ENCODE peak calls at places on chromosome 3, in ten cellular contexts. Z is iPS-NIHi11; K is activated gamma-delta T cell treated with Interleukin-2 at 50 U/mL for 16 hours; Y is activated CD4-positive, alpha-beta T cell treated with anti-CD3 and anti-CD28 coated beads for 48 hours; E is WTC11; R is ovary; M is osteocyte; N is fibroblast of pulmonary artery; J is NCI-H1092; C is stimulated activated CD4-positive, alpha-beta T cell treated with anti-CD3 and anti-CD28 coated beads, Interleukin-1b, Interleukin-23, amount 100 ng/mL, for 1 hour. S is an unnamed sample.

GRCh38 chr3:52331091-52331490 is 15.0 kb downstream of the DNAH1 start:
- DNase-seq in R (no peak), E (no peak), N (no peak), Z (no peak), M (no peak), K (no peak), C (no peak), J (no peak), Y (no peak), S (no peak)

GRCh38 chr3:139935071-139935865 is at the start of gene CLSTN2:
- DNase-seq in N (peak), K (no peak), R (peak), E (peak), Z (peak), M (peak), C (no peak), Y (peak), J (peak), S (peak)

GRCh38 chr3:151770941-151771340 is 37.2 kb downstream of the AADACL2 start:
- DNase-seq in K (no peak), M (no peak), R (peak), C (no peak), Z (peak), Y (no peak), J (no peak), E (no peak), N (peak), S (peak)

GRCh38 chr3:156406393-156406792 is 148.5 kb downstream of the SSR3 start:
- DNase-seq in C (no peak), K (no peak), E (no peak), J (no peak), R (no peak), M (no peak), Z (peak), Y (no peak), N (no peak), S (no peak)

GRCh38 chr3:113166719-113167492 is 44.5 kb upstream of the BOC start:
- DNase-seq in N (peak), M (no peak), Z (peak), Y (no peak), K (no peak), E (peak), J (peak), C (no peak), R (peak), S (peak)

GRCh38 chr3:108564564-108564963 is 24.7 kb downstream of the CIP2A start:
- DNase-seq in N (no peak), M (no peak), J (no peak), E (no peak), Z (no peak), C (no peak), K (no peak), Y (no peak), R (no peak), S (no peak)

GRCh38 chr3:68953781-68954444 is 21.6 kb upstream of the TAFA4 start:
- DNase-seq in K (no peak), M (no peak), E (no peak), J (no peak), R (no peak), Z (no peak), N (no peak), C (no peak), Y (no peak), S (no peak)

GRCh38 chr3:187396661-187397060 is 28.5 kb downstream of the RTP4 start:
- DNase-seq in N (no peak), C (no peak), J (no peak), E (no peak), K (no peak), Y (no peak), R (no peak), Z (no peak), M (no peak), S (no peak)

GRCh38 chr3:10185804-10186762 is 21.4 kb downstream of the IRAK2 start:
- DNase-seq in R (no peak), Z (no peak), K (peak), E (no peak), N (peak), Y (no peak), J (no peak), M (no peak), C (no peak), S (peak)

GRCh38 chr3:112619295-112619694 is 21.6 kb downstream of the CCDC80 start:
- DNase-seq in K (no peak), R (no peak), J (no peak), N (no peak), C (no peak), Z (no peak), E (no peak), Y (no peak), M (no peak), S (no peak)

GRCh38 chr3:15768421-15769255 is 29.1 kb downstream of the ANKRD28 start:
- DNase-seq in K (no peak), C (no peak), R (peak), N (peak), M (no peak), Z (peak), Y (no peak), E (no peak), J (no peak), S (peak)

GRCh38 chr3:99669879-99670555 is 31.6 kb downstream of the COL8A1 start:
- DNase-seq in N (peak), C (no peak), E (no peak), K (no peak), R (no peak), Z (no peak), J (no peak), Y (no peak), M (no peak), S (no peak)